ENCODE peak calls at places on chromosomes 1 and 21, in four cellular contexts. Y, B, P and T are unnamed samples. For H3K4me1, the result is how much of the 10 kb centered on the place peaks cover.

GRCh38 chr21:29298348-29299045 is at the start of gene BACH1:
- DNase-seq in P (peak), Y (peak), B (peak), T (peak)

GRCh38 chr1:234961468-234962339 is 166.9 kb downstream of the TOMM20 start:
- DNase-seq in P (peak), B (no peak), Y (peak), T (no peak)

GRCh38 chr1:117320515-117320914 is 46.7 kb upstream of the MAN1A2 start:
- DNase-seq in B (no peak), Y (no peak), P (no peak), T (no peak)

GRCh38 chr1:234725177-234726132 is 115.5 kb upstream of the IRF2BP2 start:
- DNase-seq in Y (peak), B (no peak), P (peak), T (peak)

GRCh38 chr1:201742476-201742875 is 86.5 kb upstream of the IPO9 start:
- DNase-seq in Y (peak), P (no peak), B (no peak), T (no peak)

GRCh38 chr1:229843627-229844238 is 217.7 kb downstream of the URB2 start:
- DNase-seq in P (peak), B (no peak), Y (peak), T (no peak)

GRCh38 chr21:15976807-15977206 is 247.0 kb downstream of the USP25 start:
- DNase-seq in P (no peak), Y (peak), B (no peak), T (no peak)

GRCh38 chr1:241063281-241063680 is 293.7 kb downstream of the RGS7 start:
- DNase-seq in Y (no peak), B (no peak), P (no peak), T (no peak)

GRCh38 chr1:214255509-214255908 is 25.4 kb upstream of the SMYD2 start:
- DNase-seq in P (no peak), Y (no peak), B (no peak), T (no peak)

GRCh38 chr1:37575692-37576091 is 19.0 kb downstream of the DNALI1 start:
- DNase-seq in P (no peak), B (no peak), Y (peak), T (no peak)

GRCh38 chr1:242196101-242196500 is 197.2 kb upstream of the MAP1LC3C start:
- DNase-seq in B (no peak), Y (no peak), P (no peak), T (no peak)

GRCh38 chr1:207755846-207756692 is 4.2 kb downstream of the CD46 start:
- DNase-seq in Y (peak), B (no peak), P (no peak), T (no peak)

DNA sequence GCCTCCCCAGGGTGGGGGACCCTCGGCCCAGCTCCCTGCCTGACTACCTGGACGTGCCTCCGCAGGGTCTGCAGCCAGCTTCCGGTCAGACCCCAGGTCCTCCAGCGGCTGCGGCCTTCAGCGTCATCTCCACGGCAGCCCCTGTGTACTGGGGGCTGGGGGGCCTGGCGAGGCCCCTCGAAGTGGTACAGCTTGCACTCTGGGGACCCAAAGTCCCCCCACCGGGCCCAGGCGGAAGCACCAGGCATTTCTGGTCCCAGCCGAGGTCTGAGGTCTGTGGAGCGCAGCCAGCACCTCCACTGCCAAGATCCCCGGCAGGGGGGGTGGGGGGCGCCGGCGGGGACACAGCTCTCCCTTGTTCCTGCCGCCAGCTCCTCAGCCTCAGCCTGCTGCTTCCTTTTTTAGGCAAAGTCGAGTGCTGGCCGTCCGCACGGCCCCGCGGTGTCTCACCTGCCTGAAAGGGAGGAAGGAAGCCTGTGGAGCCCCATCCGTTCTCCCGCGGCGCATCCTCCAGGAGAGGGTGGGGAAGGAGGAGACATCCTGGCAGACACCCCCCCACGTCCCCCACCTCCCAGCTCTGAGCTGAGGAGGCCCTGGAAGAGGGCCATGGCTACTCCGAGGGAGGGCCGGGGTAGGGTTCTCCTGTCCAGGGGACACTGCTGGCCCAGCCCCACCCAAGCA is 1.2 kb upstream of the VWA1 start:
- DNase-seq in Y (no peak), P (peak), B (peak), T (peak)
- H3K4me1 ChIP-seq in Y (under half), P (half or more), B (under half), T (under half)

GRCh38 chr1:89532866-89533265 is 8.2 kb downstream of the LRRC8B start:
- DNase-seq in Y (no peak), P (no peak), B (no peak), T (no peak)
- H3K4me3 ChIP-seq in Y (no peak), P (no peak), B (no peak), T (no peak)

DNA sequence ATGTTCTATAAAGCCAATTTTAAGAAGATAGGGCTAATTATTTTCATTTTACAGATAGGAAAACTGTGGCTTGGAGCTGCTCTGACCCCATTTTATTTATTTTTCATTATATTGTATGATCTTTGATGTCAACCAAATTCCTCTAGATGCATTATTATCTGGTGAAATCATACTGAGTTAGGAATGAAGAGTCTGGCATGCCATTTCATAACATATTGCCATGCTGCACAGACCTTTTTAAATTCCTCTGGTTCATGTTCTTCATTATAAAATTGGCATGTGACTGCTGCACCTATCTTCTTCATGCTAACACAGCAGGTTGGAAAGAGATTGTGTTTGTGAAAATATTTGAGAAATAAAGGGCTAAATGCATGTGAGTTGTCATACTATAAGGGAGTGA is 12.7 kb downstream of the PRRX1 start:
- DNase-seq in Y (peak), B (no peak), P (no peak), T (no peak)
- H3K4me1 ChIP-seq in Y (half or more), B (under half), P (under half), T (under half)

GRCh38 chr1:50427818-50428779 is 4.9 kb upstream of the DMRTA2 start:
- DNase-seq in Y (no peak), P (no peak), B (no peak), T (no peak)
- H3K4me3 ChIP-seq in Y (no peak), P (no peak), B (no peak), T (no peak)